ENCODE peak calls at places on chromosomes 13 and 19, in six cellular contexts. S is mucosa of gallbladder; R is ELR; G is stimulated activated CD8-positive, alpha-beta memory T cell treated with anti-CD3 and anti-CD28 coated beads, Interleukin-4, amount 100 ng/mL, for 24 hours; C is fibroblast of mammary gland; L is NCI-H1436. W is an unnamed sample.

GRCh38 chr19:50654882-50655281 is 5.6 kb downstream of the C19orf81 start:
- DNase-seq in R (no peak), G (no peak), C (no peak), S (no peak), L (no peak), W (no peak)

GRCh38 chr13:81686877-81687276 is 1346.0 kb upstream of the SPRY2 start:
- DNase-seq in C (no peak), G (no peak), S (no peak), L (peak; percentile 19), R (peak; percentile 47), W (no peak)

GRCh38 chr13:61695147-61695546 is 279.5 kb upstream of the PCDH20 start:
- DNase-seq in R (peak; percentile 6), G (no peak), C (peak; percentile 5), S (no peak), L (no peak), W (no peak)

GRCh38 chr19:38702278-38702677 is 42.0 kb downstream of the CAPN12 start:
- DNase-seq in L (no peak), C (no peak), R (no peak), G (no peak), S (no peak), W (no peak)

GRCh38 chr13:113116871-113117271 is 5.7 kb upstream of the F10 start:
- DNase-seq in S (no peak), R (no peak), G (no peak), L (no peak), C (no peak), W (no peak)

GRCh38 chr19:47020992-47021496 is 1.4 kb downstream of the NPAS1 start:
- DNase-seq in S (no peak), C (no peak), R (peak; percentile 20), G (no peak), L (no peak), W (no peak)

GRCh38 chr19:40607898-40608621 is 6.9 kb downstream of the LTBP4 start:
- DNase-seq in L (no peak), C (no peak), R (no peak), S (no peak), G (no peak), W (no peak)

GRCh38 chr13:42484396-42484795 is 89.6 kb upstream of the TNFSF11 start:
- DNase-seq in S (no peak), R (no peak), C (peak; percentile 52), G (no peak), L (no peak), W (no peak)

GRCh38 chr13:113337556-113337955 is 26.4 kb downstream of the GRTP1 start:
- DNase-seq in R (no peak), L (no peak), G (no peak), S (no peak), C (no peak), W (no peak)

GRCh38 chr13:59441596-59442280 is 722.0 kb downstream of the DIAPH3 start:
- DNase-seq in S (no peak), R (no peak), G (no peak), C (no peak), L (no peak), W (no peak)

GRCh38 chr19:23716792-23717191 is 29.8 kb upstream of the ZNF675 start:
- DNase-seq in R (peak; percentile 17), L (no peak), S (no peak), C (no peak), G (no peak), W (no peak)